ENCODE peak calls at places on chromosomes 4 and X, in five cellular contexts. I is HepG2, C is H1, K is Karpas-422, B is hepatocyte. V is an unnamed sample.
A peak's percentile ranks its signal among the peaks of the same experiment; 100 is the strongest.

GRCh38 chrX:63361494-63361893 is 10.4 kb upstream of the SPIN4 start:
- DNase-seq in I (no peak), C (no peak), K (no peak), B (no peak), V (no peak)

GRCh38 chrX:133676344-133677122 is 261.2 kb upstream of the GPC4 start:
- DNase-seq in I (peak; percentile 53), C (no peak), K (no peak), B (no peak), V (peak; percentile 75)

GRCh38 chr4:152824561-152824960 is 44.8 kb downstream of the ARFIP1 start:
- DNase-seq in I (no peak), C (no peak), K (no peak), B (no peak), V (no peak)

GRCh38 chr4:162700815-162701361 is 465.8 kb downstream of the NAF1 start:
- DNase-seq in I (peak; percentile 3), C (no peak), K (no peak), B (no peak), V (no peak)

GRCh38 chr4:142550955-142551354 is 295.1 kb downstream of the INPP4B start:
- DNase-seq in I (no peak), C (no peak), K (no peak), B (no peak), V (no peak)

GRCh38 chr4:156347412-156348075 is 393.9 kb upstream of the CTSO start:
- DNase-seq in I (no peak), C (no peak), K (no peak), B (peak; percentile 14), V (peak; percentile 53)

GRCh38 chr4:118353452-118353851 is 649 bp upstream of the PRSS12 start:
- DNase-seq in I (no peak), C (no peak), K (no peak), B (no peak), V (no peak)

GRCh38 chr4:119589165-119589564 is 39.4 kb downstream of the PDE5A start:
- DNase-seq in I (no peak), C (no peak), K (no peak), B (no peak), V (no peak)

GRCh38 chr4:69321153-69321729 is 41.0 kb downstream of the UGT2B28 start:
- DNase-seq in I (no peak), C (no peak), K (no peak), B (no peak), V (no peak)

GRCh38 chr4:130545171-130545570 is 1449.2 kb downstream of the C4orf33 start:
- DNase-seq in I (no peak), C (no peak), K (no peak), B (no peak), V (no peak)

GRCh38 chrX:133726211-133726630 is 259.2 kb downstream of the GPC3 start:
- DNase-seq in I (peak; percentile 27), C (no peak), K (no peak), B (peak; percentile 9), V (peak; percentile 54)

GRCh38 chr4:24174622-24175021 is 284.8 kb upstream of the PPARGC1A start:
- DNase-seq in I (no peak), C (no peak), K (no peak), B (peak; percentile 24), V (no peak)

GRCh38 chrX:114800719-114801118 is 216.7 kb downstream of the IL13RA2 start:
- DNase-seq in I (peak; percentile 15), C (no peak), K (no peak), B (no peak), V (no peak)

GRCh38 chrX:154010330-154011087 is 9.2 kb downstream of the IRAK1 start:
- DNase-seq in I (peak; percentile 66), C (no peak), K (no peak), B (peak; percentile 52), V (no peak)
- H4K20me1 ChIP-seq in I (no peaks in the 10 kb centered on the region), C (no peaks in the 10 kb centered on the region), K (peaks cover 5% of the 10 kb centered on the region), B (no peaks in the 10 kb centered on the region), V (no peaks in the 10 kb centered on the region)

DNA sequence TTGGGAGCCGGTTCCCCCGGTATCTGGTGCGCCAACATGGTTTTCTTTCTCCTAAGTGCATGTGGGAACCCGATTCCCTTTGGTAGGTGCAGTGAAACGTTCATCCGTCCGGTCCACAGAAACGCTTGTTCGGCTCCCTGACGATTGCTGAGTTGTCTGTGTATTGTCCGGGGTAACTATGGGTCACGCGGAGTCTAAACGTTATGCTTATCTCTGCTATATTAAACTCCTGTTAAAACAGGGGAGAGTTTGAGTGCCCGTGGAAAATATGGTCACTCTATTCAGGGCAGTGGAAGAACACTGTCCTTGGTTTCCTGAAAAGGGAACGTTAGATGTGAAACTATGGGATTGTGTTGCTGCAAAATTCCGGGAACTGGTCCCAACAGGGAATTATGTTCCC is 32.4 kb upstream of the MGST2 start:
- DNase-seq in I (no peak), C (no peak), K (no peak), B (no peak), V (no peak)
- H3K4me3 ChIP-seq in I (peak overlapping the region; percentile 31), C (peak overlapping the region; percentile 45), K (no peak overlapping the region), B (no peak overlapping the region), V (no peak overlapping the region)

GRCh38 chr4:184473265-184473514 is 1.2 kb downstream of the IRF2 start:
- DNase-seq in I (no peak), C (peak; percentile 55), K (no peak), B (no peak), V (no peak)

GRCh38 chr4:184471872-184472539 is 2.3 kb downstream of the IRF2 start:
- DNase-seq in I (no peak), C (no peak), K (peak; percentile 69), B (peak; percentile 43), V (no peak)

GRCh38 chr4:184473515-184474260 is 662 bp downstream of the IRF2 start:
- DNase-seq in I (no peak), C (peak; percentile 67), K (peak; percentile 72), B (peak; percentile 64), V (peak; percentile 43)

GRCh38 chr4:184472540-184473264 is 1.6 kb downstream of the IRF2 start:
- DNase-seq in I (peak; percentile 71), C (peak; percentile 86), K (peak; percentile 70), B (peak; percentile 91), V (peak; percentile 81)

DNA sequence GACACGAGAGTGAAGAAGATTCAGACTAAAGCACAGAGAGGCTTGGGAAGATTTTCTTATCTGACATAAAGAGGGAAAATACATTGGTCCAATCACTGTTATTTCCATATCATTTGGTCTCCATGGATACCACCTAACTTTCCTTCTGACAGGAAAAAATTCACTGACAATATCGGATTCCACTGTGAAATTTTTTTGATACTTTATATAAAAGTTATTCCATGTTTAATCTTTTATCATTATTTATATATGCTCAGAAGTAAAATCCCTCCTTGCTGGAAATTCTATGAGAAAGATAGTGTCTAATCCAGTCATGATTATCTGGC is 3.6 kb downstream of the IRF2 start:
- DNase-seq in I (no peak), C (no peak), K (peak; percentile 44), B (no peak), V (no peak)
- H3K4me1 ChIP-seq in I (peaks cover 37% of the 10 kb centered on the region), C (peaks cover 3% of the 10 kb centered on the region), K (peaks cover 39% of the 10 kb centered on the region), B (peaks cover 29% of the 10 kb centered on the region), V (peaks cover 19% of the 10 kb centered on the region)

DNA sequence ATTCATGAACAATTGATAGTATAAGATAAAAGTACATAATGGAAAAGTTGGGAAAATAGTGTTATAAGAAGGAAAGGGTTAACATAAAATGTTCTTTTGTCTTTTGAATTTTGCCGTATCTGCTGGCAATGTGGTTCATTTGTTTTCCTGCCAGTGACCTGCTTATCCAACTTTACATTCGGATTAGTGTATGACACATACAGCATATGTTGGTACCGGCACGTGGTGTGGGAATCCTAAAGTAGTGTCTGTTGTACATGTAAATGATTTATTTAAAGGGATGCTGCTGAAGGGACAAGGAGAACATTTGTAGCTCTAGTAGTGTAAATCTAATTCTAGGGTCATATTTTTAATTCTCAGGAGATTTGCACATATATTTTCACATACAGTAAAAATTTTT is 11.5 kb downstream of the RAB9A start:
- DNase-seq in I (no peak), C (no peak), K (no peak), B (no peak), V (no peak)
- H4K20me1 ChIP-seq in I (peaks cover 3% of the 10 kb centered on the region), C (no peaks in the 10 kb centered on the region), K (peaks cover 13% of the 10 kb centered on the region), B (peaks cover 49% of the 10 kb centered on the region), V (peaks cover under 1% of the 10 kb centered on the region)

DNA sequence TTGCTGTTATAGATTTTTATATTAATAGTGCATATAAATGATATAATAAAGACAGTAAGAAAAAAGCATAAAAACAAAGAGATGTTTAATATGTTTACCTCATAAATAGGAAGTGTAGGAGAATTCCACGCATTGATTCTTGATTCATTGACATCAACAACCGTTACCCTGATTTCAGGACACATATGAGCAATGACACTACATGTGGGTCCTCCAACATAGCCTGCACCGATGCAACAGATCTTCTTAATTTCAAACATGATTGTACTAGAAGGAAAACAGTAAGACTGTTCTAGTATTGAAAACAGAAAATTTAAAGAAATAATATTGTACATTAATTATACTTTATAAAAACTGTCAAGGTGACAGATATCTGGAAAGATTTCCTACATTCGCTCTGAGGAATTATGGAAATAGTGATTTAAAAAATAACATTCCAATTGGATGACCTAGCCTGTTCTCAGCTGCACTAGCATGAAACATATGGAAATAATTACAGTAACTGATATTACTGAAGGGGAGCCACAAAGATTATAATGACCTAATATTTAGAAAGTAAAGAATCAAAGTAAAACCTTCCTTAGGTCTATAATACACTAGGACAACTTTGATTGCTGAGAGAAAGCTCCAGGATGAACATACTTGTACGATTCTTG is 5.9 kb downstream of the UGDH start:
- DNase-seq in I (no peak), C (no peak), K (no peak), B (no peak), V (no peak)
- H3K4me3 ChIP-seq in I (peak overlapping the region; percentile 96), C (no peak overlapping the region), K (no peak overlapping the region), B (no peak overlapping the region), V (no peak overlapping the region)